ENCODE peak calls at places on chromosomes 5 and 9, in ten cellular contexts. One of them, this sample, is unnamed.

GRCh38 chr9:134778841-134779411 is 101.7 kb upstream of the FCN2 start:
- DNase-seq in left cardiac atrium: peak; percentile 73
- DNase-seq in C1 segment of cervical spinal cord: no peak
- DNase-seq in activated T-cell treated with anti-CD3 and anti-CD28 coated beads for 24 hours: no peak
- DNase-seq in stimulated activated CD8-positive, alpha-beta memory T cell treated with anti-CD3 and anti-CD28 coated beads, Interleukin-12 subunit alpha, Interleukin-12 subunit beta, amount 100 ng/mL, for 1 hour: no peak
- DNase-seq in HS-27A: no peak
- DNase-seq in foreskin fibroblast: peak; percentile 75
- DNase-seq in nucleus accumbens: no peak
- DNase-seq in NCI-H69: peak; percentile 95
- DNase-seq in Daoy: peak; percentile 58
- DNase-seq in this sample: no peak

GRCh38 chr9:15423328-15423985 is 781 bp downstream of the SNAPC3 start:
- DNase-seq in left cardiac atrium: no peak
- DNase-seq in C1 segment of cervical spinal cord: no peak
- DNase-seq in activated T-cell treated with anti-CD3 and anti-CD28 coated beads for 24 hours: no peak
- DNase-seq in stimulated activated CD8-positive, alpha-beta memory T cell treated with anti-CD3 and anti-CD28 coated beads, Interleukin-12 subunit alpha, Interleukin-12 subunit beta, amount 100 ng/mL, for 1 hour: no peak
- DNase-seq in HS-27A: no peak
- DNase-seq in foreskin fibroblast: peak; percentile 50
- DNase-seq in nucleus accumbens: no peak
- DNase-seq in NCI-H69: peak; percentile 76
- DNase-seq in Daoy: no peak
- DNase-seq in this sample: peak; percentile 27

GRCh38 chr5:146967646-146968045 is 89.1 kb upstream of the PPP2R2B start:
- DNase-seq in left cardiac atrium: no peak
- DNase-seq in C1 segment of cervical spinal cord: peak; percentile 1
- DNase-seq in activated T-cell treated with anti-CD3 and anti-CD28 coated beads for 24 hours: no peak
- DNase-seq in stimulated activated CD8-positive, alpha-beta memory T cell treated with anti-CD3 and anti-CD28 coated beads, Interleukin-12 subunit alpha, Interleukin-12 subunit beta, amount 100 ng/mL, for 1 hour: no peak
- DNase-seq in HS-27A: no peak
- DNase-seq in foreskin fibroblast: no peak
- DNase-seq in nucleus accumbens: no peak
- DNase-seq in NCI-H69: peak; percentile 42
- DNase-seq in Daoy: no peak
- DNase-seq in this sample: no peak

GRCh38 chr9:132905726-132906125 is 27.0 kb downstream of the SPACA9 start:
- DNase-seq in left cardiac atrium: no peak
- DNase-seq in C1 segment of cervical spinal cord: no peak
- DNase-seq in activated T-cell treated with anti-CD3 and anti-CD28 coated beads for 24 hours: no peak
- DNase-seq in stimulated activated CD8-positive, alpha-beta memory T cell treated with anti-CD3 and anti-CD28 coated beads, Interleukin-12 subunit alpha, Interleukin-12 subunit beta, amount 100 ng/mL, for 1 hour: no peak
- DNase-seq in HS-27A: no peak
- DNase-seq in foreskin fibroblast: no peak
- DNase-seq in nucleus accumbens: no peak
- DNase-seq in NCI-H69: no peak
- DNase-seq in Daoy: no peak
- DNase-seq in this sample: no peak

GRCh38 chr5:149588947-149589346 is 7.6 kb downstream of the ARHGEF37 start:
- DNase-seq in left cardiac atrium: no peak
- DNase-seq in C1 segment of cervical spinal cord: no peak
- DNase-seq in activated T-cell treated with anti-CD3 and anti-CD28 coated beads for 24 hours: no peak
- DNase-seq in stimulated activated CD8-positive, alpha-beta memory T cell treated with anti-CD3 and anti-CD28 coated beads, Interleukin-12 subunit alpha, Interleukin-12 subunit beta, amount 100 ng/mL, for 1 hour: no peak
- DNase-seq in HS-27A: no peak
- DNase-seq in foreskin fibroblast: no peak
- DNase-seq in nucleus accumbens: no peak
- DNase-seq in NCI-H69: no peak
- DNase-seq in Daoy: no peak
- DNase-seq in this sample: no peak

GRCh38 chr9:4748612-4749011 is 7.6 kb upstream of the AK3 start:
- DNase-seq in left cardiac atrium: no peak
- DNase-seq in C1 segment of cervical spinal cord: no peak
- DNase-seq in activated T-cell treated with anti-CD3 and anti-CD28 coated beads for 24 hours: no peak
- DNase-seq in stimulated activated CD8-positive, alpha-beta memory T cell treated with anti-CD3 and anti-CD28 coated beads, Interleukin-12 subunit alpha, Interleukin-12 subunit beta, amount 100 ng/mL, for 1 hour: no peak
- DNase-seq in HS-27A: no peak
- DNase-seq in foreskin fibroblast: peak; percentile 13
- DNase-seq in nucleus accumbens: no peak
- DNase-seq in NCI-H69: no peak
- DNase-seq in Daoy: no peak
- DNase-seq in this sample: no peak

GRCh38 chr5:152329896-152330295 is 75.2 kb downstream of the NMUR2 start:
- DNase-seq in left cardiac atrium: no peak
- DNase-seq in C1 segment of cervical spinal cord: no peak
- DNase-seq in activated T-cell treated with anti-CD3 and anti-CD28 coated beads for 24 hours: no peak
- DNase-seq in stimulated activated CD8-positive, alpha-beta memory T cell treated with anti-CD3 and anti-CD28 coated beads, Interleukin-12 subunit alpha, Interleukin-12 subunit beta, amount 100 ng/mL, for 1 hour: no peak
- DNase-seq in HS-27A: no peak
- DNase-seq in foreskin fibroblast: no peak
- DNase-seq in nucleus accumbens: no peak
- DNase-seq in NCI-H69: peak; percentile 15
- DNase-seq in Daoy: no peak
- DNase-seq in this sample: no peak

GRCh38 chr5:139301766-139302499 is 8.4 kb downstream of the MATR3 start:
- DNase-seq in left cardiac atrium: no peak
- DNase-seq in C1 segment of cervical spinal cord: no peak
- DNase-seq in activated T-cell treated with anti-CD3 and anti-CD28 coated beads for 24 hours: no peak
- DNase-seq in stimulated activated CD8-positive, alpha-beta memory T cell treated with anti-CD3 and anti-CD28 coated beads, Interleukin-12 subunit alpha, Interleukin-12 subunit beta, amount 100 ng/mL, for 1 hour: no peak
- DNase-seq in HS-27A: no peak
- DNase-seq in foreskin fibroblast: no peak
- DNase-seq in nucleus accumbens: no peak
- DNase-seq in NCI-H69: no peak
- DNase-seq in Daoy: no peak
- DNase-seq in this sample: no peak

GRCh38 chr5:148186248-148187003 is 16.4 kb upstream of the SPINK6 start:
- DNase-seq in left cardiac atrium: no peak
- DNase-seq in C1 segment of cervical spinal cord: no peak
- DNase-seq in activated T-cell treated with anti-CD3 and anti-CD28 coated beads for 24 hours: no peak
- DNase-seq in stimulated activated CD8-positive, alpha-beta memory T cell treated with anti-CD3 and anti-CD28 coated beads, Interleukin-12 subunit alpha, Interleukin-12 subunit beta, amount 100 ng/mL, for 1 hour: no peak
- DNase-seq in HS-27A: no peak
- DNase-seq in foreskin fibroblast: peak; percentile 1
- DNase-seq in nucleus accumbens: no peak
- DNase-seq in NCI-H69: no peak
- DNase-seq in Daoy: peak; percentile 70
- DNase-seq in this sample: no peak

GRCh38 chr9:69468380-69468779 is 143.4 kb downstream of the ENTREP1 start:
- DNase-seq in left cardiac atrium: no peak
- DNase-seq in C1 segment of cervical spinal cord: no peak
- DNase-seq in activated T-cell treated with anti-CD3 and anti-CD28 coated beads for 24 hours: no peak
- DNase-seq in stimulated activated CD8-positive, alpha-beta memory T cell treated with anti-CD3 and anti-CD28 coated beads, Interleukin-12 subunit alpha, Interleukin-12 subunit beta, amount 100 ng/mL, for 1 hour: no peak
- DNase-seq in HS-27A: no peak
- DNase-seq in foreskin fibroblast: no peak
- DNase-seq in nucleus accumbens: no peak
- DNase-seq in NCI-H69: no peak
- DNase-seq in Daoy: no peak
- DNase-seq in this sample: no peak

GRCh38 chr9:90848866-90849265 is 47.2 kb downstream of the SYK start:
- DNase-seq in left cardiac atrium: no peak
- DNase-seq in C1 segment of cervical spinal cord: no peak
- DNase-seq in activated T-cell treated with anti-CD3 and anti-CD28 coated beads for 24 hours: no peak
- DNase-seq in stimulated activated CD8-positive, alpha-beta memory T cell treated with anti-CD3 and anti-CD28 coated beads, Interleukin-12 subunit alpha, Interleukin-12 subunit beta, amount 100 ng/mL, for 1 hour: no peak
- DNase-seq in HS-27A: no peak
- DNase-seq in foreskin fibroblast: no peak
- DNase-seq in nucleus accumbens: no peak
- DNase-seq in NCI-H69: no peak
- DNase-seq in Daoy: no peak
- DNase-seq in this sample: no peak

GRCh38 chr5:42951169-42951846 is 88.8 kb downstream of the ANXA2R start:
- DNase-seq in left cardiac atrium: peak; percentile 57
- DNase-seq in C1 segment of cervical spinal cord: no peak
- DNase-seq in activated T-cell treated with anti-CD3 and anti-CD28 coated beads for 24 hours: peak; percentile 60
- DNase-seq in stimulated activated CD8-positive, alpha-beta memory T cell treated with anti-CD3 and anti-CD28 coated beads, Interleukin-12 subunit alpha, Interleukin-12 subunit beta, amount 100 ng/mL, for 1 hour: peak; percentile 49
- DNase-seq in HS-27A: no peak
- DNase-seq in foreskin fibroblast: peak; percentile 60
- DNase-seq in nucleus accumbens: no peak
- DNase-seq in NCI-H69: no peak
- DNase-seq in Daoy: no peak
- DNase-seq in this sample: no peak

GRCh38 chr5:121968910-121969607 is 7.3 kb downstream of the SRFBP1 start:
- DNase-seq in left cardiac atrium: no peak
- DNase-seq in C1 segment of cervical spinal cord: no peak
- DNase-seq in activated T-cell treated with anti-CD3 and anti-CD28 coated beads for 24 hours: no peak
- DNase-seq in stimulated activated CD8-positive, alpha-beta memory T cell treated with anti-CD3 and anti-CD28 coated beads, Interleukin-12 subunit alpha, Interleukin-12 subunit beta, amount 100 ng/mL, for 1 hour: no peak
- DNase-seq in HS-27A: peak; percentile 79
- DNase-seq in foreskin fibroblast: peak; percentile 97
- DNase-seq in nucleus accumbens: no peak
- DNase-seq in NCI-H69: peak; percentile 13
- DNase-seq in Daoy: peak; percentile 94
- DNase-seq in this sample: no peak

GRCh38 chr9:113395000-113395861 is 5.9 kb downstream of the ALAD start:
- DNase-seq in left cardiac atrium: no peak
- DNase-seq in C1 segment of cervical spinal cord: no peak
- DNase-seq in activated T-cell treated with anti-CD3 and anti-CD28 coated beads for 24 hours: no peak
- DNase-seq in stimulated activated CD8-positive, alpha-beta memory T cell treated with anti-CD3 and anti-CD28 coated beads, Interleukin-12 subunit alpha, Interleukin-12 subunit beta, amount 100 ng/mL, for 1 hour: no peak
- DNase-seq in HS-27A: no peak
- DNase-seq in foreskin fibroblast: no peak
- DNase-seq in nucleus accumbens: no peak
- DNase-seq in NCI-H69: no peak
- DNase-seq in Daoy: no peak
- DNase-seq in this sample: no peak

GRCh38 chr5:156879665-156880285 is 29.7 kb downstream of the PPP1R2B start:
- DNase-seq in left cardiac atrium: no peak
- DNase-seq in C1 segment of cervical spinal cord: no peak
- DNase-seq in activated T-cell treated with anti-CD3 and anti-CD28 coated beads for 24 hours: no peak
- DNase-seq in stimulated activated CD8-positive, alpha-beta memory T cell treated with anti-CD3 and anti-CD28 coated beads, Interleukin-12 subunit alpha, Interleukin-12 subunit beta, amount 100 ng/mL, for 1 hour: no peak
- DNase-seq in HS-27A: no peak
- DNase-seq in foreskin fibroblast: no peak
- DNase-seq in nucleus accumbens: no peak
- DNase-seq in NCI-H69: peak; percentile 96
- DNase-seq in Daoy: peak; percentile 6
- DNase-seq in this sample: no peak

GRCh38 chr5:119268387-119269060 is 87.3 kb upstream of the TNFAIP8 start:
- DNase-seq in left cardiac atrium: peak; percentile 96
- DNase-seq in C1 segment of cervical spinal cord: peak; percentile 91
- DNase-seq in activated T-cell treated with anti-CD3 and anti-CD28 coated beads for 24 hours: peak; percentile 96
- DNase-seq in stimulated activated CD8-positive, alpha-beta memory T cell treated with anti-CD3 and anti-CD28 coated beads, Interleukin-12 subunit alpha, Interleukin-12 subunit beta, amount 100 ng/mL, for 1 hour: peak; percentile 90
- DNase-seq in HS-27A: peak; percentile 61
- DNase-seq in foreskin fibroblast: peak; percentile 98
- DNase-seq in nucleus accumbens: peak; percentile 89
- DNase-seq in NCI-H69: peak; percentile 99
- DNase-seq in Daoy: peak; percentile 98
- DNase-seq in this sample: peak; percentile 34

GRCh38 chr5:102857090-102857818 is 102.1 kb downstream of the PAM start:
- DNase-seq in left cardiac atrium: no peak
- DNase-seq in C1 segment of cervical spinal cord: no peak
- DNase-seq in activated T-cell treated with anti-CD3 and anti-CD28 coated beads for 24 hours: no peak
- DNase-seq in stimulated activated CD8-positive, alpha-beta memory T cell treated with anti-CD3 and anti-CD28 coated beads, Interleukin-12 subunit alpha, Interleukin-12 subunit beta, amount 100 ng/mL, for 1 hour: no peak
- DNase-seq in HS-27A: no peak
- DNase-seq in foreskin fibroblast: peak; percentile 83
- DNase-seq in nucleus accumbens: no peak
- DNase-seq in NCI-H69: no peak
- DNase-seq in Daoy: no peak
- DNase-seq in this sample: no peak

GRCh38 chr5:175797521-175798038 is 73.8 kb upstream of the CPLX2 start:
- DNase-seq in left cardiac atrium: no peak
- DNase-seq in C1 segment of cervical spinal cord: no peak
- DNase-seq in activated T-cell treated with anti-CD3 and anti-CD28 coated beads for 24 hours: no peak
- DNase-seq in stimulated activated CD8-positive, alpha-beta memory T cell treated with anti-CD3 and anti-CD28 coated beads, Interleukin-12 subunit alpha, Interleukin-12 subunit beta, amount 100 ng/mL, for 1 hour: no peak
- DNase-seq in HS-27A: no peak
- DNase-seq in foreskin fibroblast: no peak
- DNase-seq in nucleus accumbens: peak; percentile 18
- DNase-seq in NCI-H69: peak; percentile 96
- DNase-seq in Daoy: peak; percentile 37
- DNase-seq in this sample: no peak

GRCh38 chr9:36855443-36856315 is 178.4 kb downstream of the PAX5 start:
- DNase-seq in left cardiac atrium: no peak
- DNase-seq in C1 segment of cervical spinal cord: no peak
- DNase-seq in activated T-cell treated with anti-CD3 and anti-CD28 coated beads for 24 hours: peak; percentile 3
- DNase-seq in stimulated activated CD8-positive, alpha-beta memory T cell treated with anti-CD3 and anti-CD28 coated beads, Interleukin-12 subunit alpha, Interleukin-12 subunit beta, amount 100 ng/mL, for 1 hour: peak; percentile 8
- DNase-seq in HS-27A: no peak
- DNase-seq in foreskin fibroblast: no peak
- DNase-seq in nucleus accumbens: no peak
- DNase-seq in NCI-H69: peak; percentile 88
- DNase-seq in Daoy: peak; percentile 80
- DNase-seq in this sample: no peak

GRCh38 chr5:164422400-164422799 is 917.0 kb downstream of the MAT2B start:
- DNase-seq in left cardiac atrium: no peak
- DNase-seq in C1 segment of cervical spinal cord: no peak
- DNase-seq in activated T-cell treated with anti-CD3 and anti-CD28 coated beads for 24 hours: no peak
- DNase-seq in stimulated activated CD8-positive, alpha-beta memory T cell treated with anti-CD3 and anti-CD28 coated beads, Interleukin-12 subunit alpha, Interleukin-12 subunit beta, amount 100 ng/mL, for 1 hour: no peak
- DNase-seq in HS-27A: no peak
- DNase-seq in foreskin fibroblast: peak; percentile 1
- DNase-seq in nucleus accumbens: no peak
- DNase-seq in NCI-H69: peak; percentile 9
- DNase-seq in Daoy: no peak
- DNase-seq in this sample: no peak

This sample was measured in KG1.